ENCODE peak calls at places on chromosomes 5 and 9, in four cellular contexts. U is HepG2, L is H1, P is GM12878. S is an unnamed sample.

GRCh38 chr9:110047955-110048472 is 159.9 kb downstream of the C9orf152 start:
- DNase-seq in U (no peak), L (peak), P (no peak), S (no peak)

GRCh38 chr9:78972303-78973002 is 599.3 kb upstream of the TLE4 start:
- DNase-seq in U (no peak), L (no peak), P (no peak), S (no peak)

GRCh38 chr5:153267506-153267905 is 223.0 kb upstream of the GRIA1 start:
- DNase-seq in U (no peak), L (no peak), P (no peak), S (no peak)

GRCh38 chr9:132597073-132597775 is 14.8 kb downstream of the BARHL1 start:
- DNase-seq in U (no peak), L (no peak), P (no peak), S (no peak)

GRCh38 chr5:122493091-122493775 is 181.2 kb downstream of the SNCAIP start:
- DNase-seq in U (no peak), L (no peak), P (no peak), S (no peak)

GRCh38 chr9:21555911-21556310 is 73.8 kb upstream of the IFNE start:
- DNase-seq in U (no peak), L (no peak), P (no peak), S (no peak)

GRCh38 chr5:124760608-124761390 is 14.4 kb upstream of the ZNF608 start:
- DNase-seq in U (no peak), L (no peak), P (no peak), S (no peak)

GRCh38 chr5:173055722-173055982 is 500 bp upstream of the CREBRF start:
- DNase-seq in U (peak), L (no peak), P (no peak), S (no peak)

GRCh38 chr9:106731910-106732309 is 131.1 kb upstream of the ZNF462 start:
- DNase-seq in U (no peak), L (no peak), P (no peak), S (no peak)

GRCh38 chr5:64207978-64208377 is 42.3 kb downstream of the RNF180 start:
- DNase-seq in U (peak), L (no peak), P (no peak), S (no peak)

GRCh38 chr5:6905423-6905822 is 192.2 kb downstream of the TENT4A start:
- DNase-seq in U (no peak), L (no peak), P (no peak), S (no peak)

GRCh38 chr5:151008124-151008491 is 12.3 kb upstream of the GPX3 start:
- DNase-seq in U (no peak), L (no peak), P (no peak), S (no peak)

GRCh38 chr5:140362875-140363630 is 3.1 kb downstream of the SLC4A9 start:
- DNase-seq in U (peak), L (peak), P (no peak), S (peak)

GRCh38 chr9:16136961-16137360 is 584.1 kb downstream of the CCDC171 start:
- DNase-seq in U (no peak), L (no peak), P (no peak), S (no peak)

GRCh38 chr5:129852747-129853352 is 51.4 kb upstream of the CHSY3 start:
- DNase-seq in U (peak), L (peak), P (peak), S (peak)

GRCh38 chr5:179803651-179804598 is 2.7 kb downstream of the MGAT4B start:
- DNase-seq in U (peak), L (peak), P (no peak), S (no peak)

GRCh38 chr5:128287740-128288139 is 204.2 kb downstream of the SLC12A2 start:
- DNase-seq in U (no peak), L (no peak), P (no peak), S (no peak)

GRCh38 chr5:144191998-144192397 is 21.3 kb downstream of the KCTD16 start:
- DNase-seq in U (peak), L (no peak), P (peak), S (no peak)

GRCh38 chr5:172766287-172767104 is 4.5 kb downstream of the DUSP1 start:
- DNase-seq in U (peak), L (no peak), P (no peak), S (no peak)

GRCh38 chr5:43432486-43433365 is 20.5 kb upstream of the CCL28 start:
- DNase-seq in U (peak), L (no peak), P (no peak), S (no peak)

GRCh38 chr5:174793684-174794328 is 69.4 kb downstream of the MSX2 start:
- DNase-seq in U (peak), L (peak), P (no peak), S (peak)

GRCh38 chr5:38039826-38040225 is 200.0 kb upstream of the GDNF start:
- DNase-seq in U (no peak), L (no peak), P (no peak), S (no peak)

GRCh38 chr5:74275204-74275992 is 365.1 kb downstream of the ENC1 start:
- DNase-seq in U (no peak), L (no peak), P (no peak), S (no peak)

GRCh38 chr9:131432597-131433301 is 38.9 kb downstream of the PRRC2B start:
- DNase-seq in U (no peak), L (no peak), P (no peak), S (no peak)

GRCh38 chr5:6453937-6454560 is 5.4 kb downstream of the UBE2QL1 start:
- DNase-seq in U (no peak), L (no peak), P (no peak), S (no peak)

GRCh38 chr5:73939535-73939934 is 313.5 kb downstream of the ARHGEF28 start:
- DNase-seq in U (no peak), L (no peak), P (no peak), S (no peak)

GRCh38 chr5:116452774-116453368 is 121.8 kb downstream of the SEMA6A start:
- DNase-seq in U (peak), L (no peak), P (no peak), S (no peak)

GRCh38 chr5:96776606-96777005 is 31.1 kb downstream of the ERAP1 start:
- DNase-seq in U (no peak), L (no peak), P (no peak), S (no peak)

GRCh38 chr5:159412284-159413046 is 82.2 kb upstream of the IL12B start:
- DNase-seq in U (no peak), L (no peak), P (peak), S (no peak)
- TF ChIP-seq YY1 in U (no peak), L (no peak), P (no peak), S (no peak)

GRCh38 chr5:167731951-167732350 is 559.5 kb upstream of the WWC1 start:
- DNase-seq in U (no peak), L (no peak), P (no peak), S (no peak)
- TF ChIP-seq SUZ12 in U (no peak), L (no peak), P (no peak), S (no peak)

DNA sequence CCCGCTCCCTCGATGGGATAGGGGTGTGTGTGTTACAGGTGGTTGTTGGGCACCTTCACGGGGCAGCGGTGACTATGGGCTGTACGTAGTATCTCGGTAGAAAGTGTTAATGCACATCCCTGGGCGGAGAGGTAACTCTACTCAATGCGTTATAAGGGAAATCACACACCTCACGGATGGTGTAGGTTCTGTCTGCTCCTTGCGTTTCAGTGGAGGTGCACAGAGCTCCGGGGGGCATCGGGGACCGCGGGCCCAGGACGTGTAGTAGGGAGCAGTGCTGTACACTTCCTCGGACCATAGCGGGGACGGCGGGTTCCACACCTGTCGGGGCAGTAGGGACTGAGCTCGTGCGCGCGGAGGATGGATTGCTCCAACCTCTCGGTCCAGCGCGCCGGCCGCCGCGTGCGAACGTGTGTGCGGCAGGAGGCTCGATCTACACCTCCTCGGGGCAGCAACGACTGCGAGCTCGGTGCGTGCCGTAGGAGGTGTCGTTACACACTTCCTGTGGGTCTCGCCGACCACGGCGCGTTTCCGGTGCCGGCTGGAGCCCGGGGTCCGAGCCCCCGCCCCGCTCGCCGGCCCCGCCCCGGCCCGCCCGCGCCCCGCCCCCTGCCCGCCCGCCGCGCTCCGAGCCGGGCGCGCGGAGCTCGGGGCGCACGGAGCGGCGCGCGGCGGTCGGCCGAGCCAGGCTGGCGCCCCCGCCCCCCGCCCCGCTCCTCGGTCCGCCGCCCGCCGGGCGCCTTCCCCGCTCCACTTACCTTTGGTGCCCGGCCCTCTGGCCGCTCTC is at the start of gene KIAA1958:
- DNase-seq in U (peak), L (peak), P (peak), S (peak)
- TF ChIP-seq YY1 in U (peak), L (no peak), P (no peak), S (no peak)

GRCh38 chr9:121709798-121710197 is 58.4 kb downstream of the DAB2IP start:
- DNase-seq in U (no peak), L (no peak), P (no peak), S (no peak)
- TF ChIP-seq SUZ12 in U (no peak), L (no peak), P (no peak), S (no peak)

DNA sequence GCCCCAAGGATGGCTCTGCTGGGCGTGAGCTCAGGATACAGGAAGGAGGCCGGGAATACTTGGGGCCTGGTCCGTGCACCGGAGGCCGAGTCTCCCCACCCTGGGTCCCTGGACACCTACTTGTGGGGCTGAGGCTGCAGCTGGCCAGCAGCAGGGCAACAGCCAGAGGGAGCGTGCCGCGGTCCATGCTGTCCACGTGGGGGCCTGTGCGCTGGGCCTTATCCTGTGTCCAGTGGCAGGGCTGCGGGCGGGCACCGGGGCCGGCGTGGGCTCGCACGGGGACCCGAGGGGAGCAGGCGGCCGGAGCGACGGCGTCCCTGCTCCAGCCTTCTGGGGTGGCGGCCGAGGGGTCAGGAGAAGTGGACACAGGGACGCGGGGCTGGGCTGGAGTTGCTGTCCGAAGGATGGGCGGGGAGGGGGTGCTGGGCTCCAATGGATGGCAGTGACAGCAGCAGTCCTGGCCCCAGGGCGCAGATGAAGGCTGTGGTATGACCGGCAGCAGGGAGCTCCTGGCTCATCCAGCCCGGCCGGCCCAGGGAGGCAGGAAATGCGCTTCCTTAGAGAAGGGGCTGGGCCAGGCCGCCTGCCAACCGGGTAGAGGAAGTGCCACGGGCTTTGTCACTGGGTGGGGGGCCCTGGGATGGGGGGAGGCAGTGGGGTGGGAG is at the start of gene ENG:
- DNase-seq in U (no peak), L (no peak), P (no peak), S (no peak)
- TF ChIP-seq YY1 in U (no peak), L (no peak), P (no peak), S (no peak)

GRCh38 chr5:78293856-78294249 is 645 bp downstream of the AP3B1 start:
- DNase-seq in U (no peak), L (no peak), P (no peak), S (no peak)

GRCh38 chr5:78294250-78295034 is at the start of gene AP3B1:
- DNase-seq in U (peak), L (peak), P (peak), S (peak)

GRCh38 chr5:78300464-78301045 is 6.1 kb upstream of the AP3B1 start:
- DNase-seq in U (no peak), L (no peak), P (no peak), S (no peak)

GRCh38 chr5:78291687-78292086 is 2.8 kb downstream of the AP3B1 start:
- DNase-seq in U (no peak), L (no peak), P (no peak), S (no peak)

DNA sequence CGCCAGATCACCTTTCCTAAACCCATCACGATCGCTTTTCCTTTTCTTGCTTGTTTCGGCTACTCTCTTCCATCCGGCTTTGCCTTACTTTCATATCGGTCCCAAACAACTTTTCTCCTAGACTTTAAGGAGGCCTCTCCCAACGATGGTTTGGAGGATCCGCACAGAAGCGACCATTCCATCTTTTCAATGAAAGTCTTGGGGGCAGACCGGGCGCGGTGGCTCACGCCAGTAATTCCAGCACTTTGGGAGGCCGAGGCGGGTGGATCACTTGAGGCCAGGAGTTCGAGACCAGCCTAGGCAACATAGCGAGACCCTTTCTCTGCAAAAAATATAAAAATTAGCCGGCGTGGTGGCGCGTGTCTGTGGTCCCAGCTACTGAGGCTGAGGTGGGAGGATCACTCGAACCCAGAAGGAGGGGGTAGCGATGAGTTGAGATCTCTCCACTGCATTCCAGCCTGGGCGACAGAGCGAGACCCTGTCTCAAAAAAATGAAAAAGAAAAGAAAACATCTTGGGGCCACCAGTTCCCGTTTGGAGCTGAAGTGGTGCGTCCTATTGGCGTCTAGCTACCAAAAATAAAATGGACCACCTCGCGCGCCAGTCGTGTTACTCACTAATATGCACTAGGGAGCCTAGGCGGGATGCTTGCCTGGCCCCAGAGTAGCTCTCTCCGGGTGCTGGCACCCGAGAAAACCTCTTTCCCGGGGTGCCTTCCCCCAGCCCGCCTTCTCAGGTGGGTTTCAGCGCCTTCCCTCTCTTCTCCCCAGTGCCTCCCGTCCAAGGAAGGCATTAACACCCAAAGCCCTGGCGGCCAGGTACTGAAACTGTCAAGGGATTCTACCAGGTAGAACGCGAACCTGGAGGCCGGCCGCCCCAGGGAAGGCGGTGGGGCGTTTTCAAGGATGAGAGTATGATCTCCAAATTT is 800 bp upstream of the AP3B1 start:
- DNase-seq in U (peak), L (peak), P (no peak), S (no peak)
- TF ChIP-seq SUZ12 in U (no peak), L (no peak), P (no peak), S (no peak)

DNA sequence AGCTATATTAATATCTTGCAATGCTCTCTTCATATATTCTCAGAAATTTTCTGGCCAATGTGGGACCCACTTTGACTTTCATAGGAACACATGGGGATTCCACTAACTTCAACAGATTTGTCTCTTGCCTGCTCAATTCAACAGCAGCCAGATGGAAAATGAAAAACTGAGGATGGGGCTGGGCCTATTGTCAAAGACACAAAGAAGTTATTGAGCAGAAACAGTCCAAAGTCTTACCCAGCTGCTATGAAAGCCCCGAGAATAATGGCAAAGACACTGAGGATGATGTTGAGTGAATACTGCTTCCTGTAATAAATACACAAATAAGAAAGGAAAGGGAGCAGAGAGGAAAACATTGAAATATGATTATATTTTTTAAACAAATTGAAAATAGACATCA is 32.6 kb downstream of the SLC35D2 start:
- DNase-seq in U (peak), L (no peak), P (no peak), S (no peak)
- TF ChIP-seq YY1 in U (no peak), L (no peak), P (no peak), S (no peak)

DNA sequence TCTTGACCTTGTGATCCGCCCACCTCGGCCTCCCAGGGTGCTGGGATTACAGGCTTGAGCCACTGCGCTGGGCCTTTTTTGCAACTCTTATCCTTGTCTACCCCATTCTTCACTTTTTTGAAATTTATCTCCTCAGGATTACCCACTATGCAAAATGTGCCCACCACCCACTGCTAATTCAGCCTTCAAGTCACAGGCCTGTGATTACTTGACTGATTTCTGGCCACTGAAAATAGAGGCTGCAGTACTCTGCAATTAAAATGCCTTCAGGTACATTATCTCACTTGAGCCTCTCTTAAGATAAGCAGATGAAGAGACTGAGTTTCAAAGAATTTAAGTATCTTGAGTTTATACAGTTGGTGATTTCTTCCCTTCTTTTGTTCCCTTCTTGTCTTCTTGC is 112.4 kb upstream of the SPATA31D4 start:
- DNase-seq in U (no peak), L (no peak), P (no peak), S (no peak)
- TF ChIP-seq SUZ12 in U (no peak), L (no peak), P (no peak), S (no peak)

GRCh38 chr9:114497220-114497619 is 8.1 kb downstream of the WHRN start:
- DNase-seq in U (no peak), L (no peak), P (no peak), S (no peak)

GRCh38 chr9:114499941-114500528 is 5.2 kb downstream of the WHRN start:
- DNase-seq in U (no peak), L (no peak), P (no peak), S (no peak)

GRCh38 chr9:114500583-114501292 is 4.5 kb downstream of the WHRN start:
- DNase-seq in U (no peak), L (no peak), P (no peak), S (no peak)

GRCh38 chr9:114497727-114498382 is 7.4 kb downstream of the WHRN start:
- DNase-seq in U (no peak), L (no peak), P (no peak), S (no peak)

DNA sequence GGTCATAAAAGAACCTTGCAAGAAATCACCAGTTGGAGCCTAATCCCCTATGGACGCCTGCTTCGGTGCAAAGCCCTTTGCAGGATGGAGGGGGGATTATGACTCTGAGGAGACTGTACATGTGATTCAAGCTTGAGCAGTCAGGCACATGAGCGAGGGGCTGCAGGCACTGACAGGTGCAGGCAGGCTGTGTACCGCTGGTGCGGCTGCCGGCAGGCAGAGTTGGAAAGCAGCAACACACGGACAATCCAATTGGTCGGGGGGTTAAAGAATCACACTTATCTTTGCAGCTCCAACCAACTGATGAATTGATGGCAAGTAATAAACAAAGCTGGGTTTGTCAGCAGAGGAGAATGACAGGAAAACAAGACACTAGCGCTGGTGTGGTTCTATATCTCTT is 5.7 kb downstream of the WHRN start:
- DNase-seq in U (no peak), L (no peak), P (no peak), S (no peak)
- TF ChIP-seq YY1 in U (no peak), L (no peak), P (no peak), S (no peak)